ENCODE peak calls at places on chromosome 2, in four cellular contexts. W is A549, J is K562, Y is HepG2. B is an unnamed sample.

GRCh38 chr2:190695739-190696138 is 46.9 kb downstream of the NAB1 start:
- DNase-seq in J (no peak), W (no peak), Y (no peak), B (no peak)

GRCh38 chr2:119491776-119492525 is 32.3 kb downstream of the SCTR start:
- DNase-seq in W (peak), Y (peak), J (no peak), B (no peak)

GRCh38 chr2:179483131-179483530 is 218.5 kb upstream of the SESTD1 start:
- DNase-seq in J (no peak), Y (no peak), W (no peak), B (no peak)

GRCh38 chr2:128290356-128290755 is 28.3 kb downstream of the HS6ST1 start:
- DNase-seq in J (no peak), Y (no peak), W (no peak), B (no peak)

GRCh38 chr2:105645971-105646370 is 98.7 kb upstream of the NCK2 start:
- DNase-seq in W (no peak), Y (no peak), J (no peak), B (no peak)

GRCh38 chr2:221716434-221717303 is 144.6 kb upstream of the EPHA4 start:
- DNase-seq in W (peak), J (no peak), Y (no peak), B (no peak)

GRCh38 chr2:207673431-207673830 is 38.0 kb upstream of the CCNYL1 start:
- DNase-seq in J (no peak), Y (no peak), W (no peak), B (no peak)

GRCh38 chr2:37582911-37583310 is 88.5 kb downstream of the CDC42EP3 start:
- DNase-seq in W (no peak), J (no peak), Y (no peak), B (no peak)

GRCh38 chr2:109209412-109209811 is 80.4 kb downstream of the SH3RF3 start:
- DNase-seq in W (peak), J (no peak), Y (no peak), B (no peak)

DNA sequence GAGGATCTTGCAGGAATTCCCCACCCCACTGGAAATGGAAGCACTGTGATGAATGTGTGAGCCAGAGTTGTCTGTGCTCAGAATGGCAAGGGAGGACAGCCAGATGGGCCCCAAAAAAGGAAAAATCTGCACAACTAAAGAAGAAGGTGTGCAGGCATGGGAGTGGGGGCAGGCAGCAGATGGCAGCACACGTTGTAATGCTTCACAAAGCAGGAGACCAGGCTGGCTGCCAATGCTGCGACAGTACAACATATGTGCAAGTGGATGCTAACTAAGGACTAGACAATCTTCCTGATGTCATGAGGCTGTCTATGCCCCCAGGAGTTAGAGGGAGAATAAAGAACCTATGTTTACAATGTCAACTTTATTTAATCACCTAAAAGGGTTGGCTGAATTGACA is 27.2 kb downstream of the ST6GAL2 start:
- DNase-seq in Y (no peak), J (no peak), W (peak), B (no peak)
- TF ChIP-seq JUN in Y (no peak), J (no peak), W (no peak), B (no peak)

GRCh38 chr2:143514413-143514812 is 385.2 kb downstream of the ARHGAP15 start:
- DNase-seq in Y (no peak), W (no peak), J (no peak), B (no peak)
- TF ChIP-seq CEBPB in Y (no peak), W (no peak), J (no peak), B (no peak)

DNA sequence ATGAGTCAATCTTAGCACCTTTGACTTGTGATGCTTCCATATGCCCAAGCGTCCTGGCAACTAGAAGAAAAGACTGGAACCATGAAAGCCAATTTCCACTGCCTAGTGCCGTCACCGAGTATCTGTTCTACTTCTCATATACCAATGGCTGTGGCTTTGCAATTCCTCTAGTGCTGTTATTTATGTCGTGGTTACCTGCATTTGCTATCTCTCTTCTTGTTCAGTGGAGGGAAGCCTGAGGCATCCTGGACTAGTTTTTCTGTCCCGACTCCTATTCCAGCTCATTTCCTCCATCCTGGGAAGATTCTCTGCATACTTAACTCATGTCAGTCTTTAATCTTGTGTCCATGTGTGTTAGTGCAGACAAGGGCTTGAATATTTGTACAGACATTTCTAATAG is 117.9 kb downstream of the FEZ2 start:
- DNase-seq in Y (no peak), W (no peak), J (no peak), B (no peak)
- TF ChIP-seq JUN in Y (no peak), W (no peak), J (no peak), B (no peak)

GRCh38 chr2:150175034-150175433 is 312.4 kb downstream of the RND3 start:
- DNase-seq in J (no peak), W (no peak), Y (no peak), B (no peak)
- TF ChIP-seq CEBPB in J (no peak), W (no peak), Y (no peak), B (no peak)

DNA sequence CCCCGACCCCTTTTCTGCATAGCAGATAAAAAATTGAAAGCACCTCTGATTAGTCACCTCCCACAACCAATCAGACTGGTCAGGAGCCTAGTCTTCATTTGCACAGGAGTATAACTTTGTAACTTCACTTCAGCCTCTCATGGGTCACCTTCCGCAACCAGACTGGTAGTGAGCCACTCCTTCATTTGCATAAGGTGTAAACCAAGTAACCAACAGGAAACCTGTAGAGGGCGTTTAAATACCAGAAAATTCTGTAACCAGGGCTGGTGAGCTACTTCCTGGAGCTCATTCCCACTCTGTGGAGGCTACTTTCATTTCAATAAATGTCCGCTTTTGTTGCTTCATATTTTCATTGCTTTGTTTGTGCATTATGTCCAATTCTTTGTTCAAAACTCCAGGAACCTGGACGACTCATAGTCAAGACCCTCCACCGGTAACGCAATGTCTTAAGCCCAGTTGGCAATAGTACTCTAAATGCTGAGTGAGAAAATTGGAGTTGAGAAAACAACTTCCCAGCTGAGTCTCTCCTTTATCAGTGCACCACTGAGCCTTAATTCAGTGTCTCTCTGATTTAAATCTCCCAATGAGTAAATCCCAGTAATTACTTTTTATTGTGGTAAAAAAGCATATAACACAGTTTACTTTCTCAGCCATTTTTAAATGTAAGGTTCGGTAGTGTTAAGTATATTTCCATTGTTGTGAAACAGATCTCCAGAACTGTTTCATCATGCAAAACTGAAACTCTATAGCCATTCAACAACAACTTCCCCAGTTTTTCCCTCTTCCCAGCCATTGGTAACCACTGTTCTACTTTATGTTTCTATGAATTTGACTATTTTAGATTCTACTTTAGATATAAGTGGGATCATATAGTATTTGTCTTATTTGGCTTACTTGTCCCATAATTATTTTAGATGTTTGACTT is 392.7 kb upstream of the SLC8A1 start:
- DNase-seq in Y (peak), W (peak), J (no peak), B (no peak)
- TF ChIP-seq JUN in Y (no peak), W (no peak), J (no peak), B (no peak)

DNA sequence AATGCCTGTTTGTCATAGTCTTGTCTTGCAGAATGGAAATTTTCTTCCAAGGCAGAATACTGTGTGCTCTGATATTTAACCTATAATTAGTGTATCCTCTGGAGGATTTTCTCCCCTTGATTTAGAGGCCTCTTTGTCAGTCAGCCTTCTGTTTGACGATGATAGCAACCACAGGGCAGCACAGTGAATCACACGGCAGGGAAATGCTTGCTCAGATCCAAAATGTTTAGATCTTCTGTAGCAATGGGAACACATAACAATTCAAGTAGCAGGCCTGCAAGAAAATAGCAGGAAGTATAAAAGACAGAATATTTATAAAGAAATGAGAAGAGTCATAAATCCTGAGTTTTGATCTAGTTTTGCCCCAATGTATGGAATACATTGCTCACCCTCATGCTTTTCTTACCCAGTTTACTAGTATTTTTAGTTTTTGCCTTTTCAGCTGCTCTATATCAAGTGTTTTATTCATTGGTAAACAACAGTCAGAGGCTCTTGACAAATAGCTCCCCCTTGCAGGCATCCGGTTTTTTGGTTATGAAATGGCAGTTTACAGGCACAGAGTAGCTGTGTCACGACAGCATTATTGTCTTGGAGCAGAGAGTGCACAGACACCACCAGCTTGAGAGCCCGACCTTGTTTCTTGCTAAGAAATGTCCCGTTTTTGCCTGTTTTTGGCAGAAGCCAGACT is 185.1 kb downstream of the MYO3B start:
- DNase-seq in W (no peak), Y (no peak), J (peak), B (no peak)
- TF ChIP-seq CEBPB in W (no peak), Y (no peak), J (peak), B (no peak)

GRCh38 chr2:212727751-212728150 is 189.1 kb upstream of the ERBB4 start:
- DNase-seq in W (no peak), Y (no peak), J (no peak), B (no peak)
- TF ChIP-seq JUN in W (no peak), Y (no peak), J (no peak), B (no peak)

B was measured in H1.